ENCODE peak calls at places on chromosome 7, in six cellular contexts. F is heart right ventricle, O is A673, J is left lung, Y is HCT116, I is IMR-90. V is an unnamed sample.

GRCh38 chr7:156558198-156558597 is 82.4 kb upstream of the RNF32 start:
- DNase-seq in I (peak; percentile 81), O (no peak), F (no peak), Y (peak; percentile 19), J (no peak), V (no peak)

GRCh38 chr7:46755120-46756034 is 826.5 kb downstream of the TNS3 start:
- DNase-seq in F (no peak), O (peak; percentile 8), Y (no peak), J (no peak), I (no peak), V (no peak)

GRCh38 chr7:70696139-70696782 is 435.7 kb upstream of the GALNT17 start:
- DNase-seq in Y (no peak), F (no peak), I (peak; percentile 52), O (no peak), J (no peak), V (no peak)

GRCh38 chr7:114426824-114427223 is 12.2 kb downstream of the FOXP2 start:
- DNase-seq in F (no peak), J (no peak), Y (peak; percentile 7), I (peak; percentile 36), O (peak; percentile 19), V (no peak)

GRCh38 chr7:78616539-78616938 is 818.0 kb downstream of the PHTF2 start:
- DNase-seq in Y (no peak), F (no peak), J (no peak), O (no peak), I (no peak), V (no peak)

GRCh38 chr7:24549961-24550360 is 23.3 kb upstream of the PALS2 start:
- DNase-seq in Y (no peak), O (no peak), J (no peak), I (no peak), F (no peak), V (no peak)

GRCh38 chr7:150396426-150397375 is 17.6 kb downstream of the ZNF775 start:
- DNase-seq in Y (no peak), O (no peak), I (no peak), F (no peak), J (no peak), V (no peak)

GRCh38 chr7:82675396-82675795 is 231.8 kb upstream of the CACNA2D1 start:
- DNase-seq in F (no peak), O (no peak), Y (no peak), J (no peak), I (peak; percentile 39), V (no peak)

GRCh38 chr7:5491251-5492044 is 67.8 kb upstream of the TNRC18 start:
- DNase-seq in J (peak; percentile 83), O (no peak), Y (no peak), I (no peak), F (no peak), V (no peak)

GRCh38 chr7:80859272-80859970 is 59.4 kb downstream of the SEMA3C start:
- DNase-seq in F (no peak), O (no peak), Y (no peak), I (peak; percentile 48), J (no peak), V (no peak)

GRCh38 chr7:130554481-130554880 is 62.6 kb downstream of the MEST start:
- DNase-seq in F (no peak), O (no peak), Y (no peak), I (no peak), J (no peak), V (no peak)

GRCh38 chr7:139127648-139128047 is 18.1 kb upstream of the ZC3HAV1 start:
- DNase-seq in F (no peak), Y (no peak), J (no peak), O (no peak), I (peak; percentile 48), V (no peak)

GRCh38 chr7:81175291-81175942 is 256.6 kb upstream of the SEMA3C start:
- DNase-seq in I (no peak), F (no peak), J (no peak), Y (no peak), O (no peak), V (no peak)

GRCh38 chr7:29194594-29195417 is at the start of gene CHN2:
- DNase-seq in I (no peak), F (peak; percentile 62), J (peak; percentile 87), O (peak; percentile 83), Y (no peak), V (peak; percentile 82)

GRCh38 chr7:29197916-29198315 is 3.3 kb downstream of the CHN2 start:
- DNase-seq in F (no peak), Y (no peak), O (no peak), I (no peak), J (no peak), V (no peak)

GRCh38 chr7:29196191-29196590 is 1.6 kb downstream of the CHN2 start:
- DNase-seq in O (no peak), Y (no peak), J (no peak), I (no peak), F (no peak), V (no peak)

GRCh38 chr7:29194206-29194593 is 375 bp upstream of the CHN2 start:
- DNase-seq in I (no peak), O (peak; percentile 62), F (no peak), Y (no peak), J (peak; percentile 80), V (peak; percentile 57)

DNA sequence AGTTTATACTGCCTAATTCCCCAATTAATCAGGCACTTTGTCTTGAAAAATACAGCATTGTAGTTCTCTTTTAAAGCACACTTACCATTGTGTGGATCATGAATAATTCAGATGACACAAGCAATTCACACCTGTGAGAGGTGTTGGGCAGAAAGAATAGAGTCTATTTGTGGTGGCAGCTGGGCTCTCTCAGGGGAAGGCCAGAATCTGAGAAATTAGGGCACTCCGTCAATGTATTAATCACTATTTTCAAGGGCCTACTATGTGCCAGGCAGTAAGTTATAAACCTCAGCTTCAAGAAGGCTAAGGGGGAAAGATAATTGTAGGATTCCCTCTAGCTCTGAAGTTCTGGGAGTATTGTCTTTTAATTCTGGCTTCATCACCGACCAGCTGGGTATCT is 2.4 kb downstream of the CHN2 start:
- DNase-seq in O (no peak), Y (no peak), I (no peak), F (no peak), J (no peak), V (no peak)
- H3K4me3 ChIP-seq in O (peak overlapping the region; percentile 84), Y (no peak overlapping the region), I (no peak overlapping the region), F (no peak overlapping the region), J (no peak overlapping the region), V (peak overlapping the region; percentile 85)

GRCh38 chr7:98617960-98618418 is 904 bp downstream of the NPTX2 start:
- DNase-seq in I (no peak), Y (no peak), J (no peak), O (no peak), F (no peak), V (no peak)
- H3K27ac ChIP-seq in I (no peak overlapping the region), Y (no peak overlapping the region), J (no peak overlapping the region), O (no peak overlapping the region), F (no peak overlapping the region), V (no peak overlapping the region)

GRCh38 chr7:111092406-111093160 is 1.7 kb downstream of the LRRN3 start:
- DNase-seq in I (no peak), F (no peak), O (no peak), Y (no peak), J (no peak), V (no peak)
- H3K4me3 ChIP-seq in I (peak overlapping the region; percentile 39), F (peak overlapping the region; percentile 59), O (no peak overlapping the region), Y (no peak overlapping the region), J (peak overlapping the region; percentile 25), V (no peak overlapping the region)

GRCh38 chr7:56063882-56064625 is at the start of gene SUMF2:
- DNase-seq in J (peak; percentile 98), F (peak; percentile 93), O (peak; percentile 92), I (peak; percentile 83), Y (peak; percentile 78), V (peak; percentile 95)

GRCh38 chr7:56063500-56063881 is 595 bp upstream of the SUMF2 start:
- DNase-seq in I (no peak), J (no peak), O (no peak), F (no peak), Y (no peak), V (no peak)

GRCh38 chr7:56062382-56062781 is 1.7 kb upstream of the SUMF2 start:
- DNase-seq in Y (peak; percentile 57), F (no peak), O (peak; percentile 73), I (peak; percentile 89), J (no peak), V (peak; percentile 2)
- H3K27ac ChIP-seq in Y (peak overlapping the region; percentile 98), F (no peak overlapping the region), O (peak overlapping the region; percentile 63), I (no peak overlapping the region), J (peak overlapping the region; percentile 29), V (no peak overlapping the region)

GRCh38 chr7:93894426-93894825 is 3.9 kb upstream of the TFPI2 start:
- DNase-seq in F (no peak), I (no peak), O (no peak), Y (no peak), J (no peak), V (no peak)

GRCh38 chr7:93890464-93891068 is at the start of gene TFPI2:
- DNase-seq in Y (no peak), I (peak; percentile 83), F (peak; percentile 47), J (peak; percentile 81), O (peak; percentile 52), V (peak; percentile 54)

GRCh38 chr7:93894966-93895650 is 4.6 kb upstream of the TFPI2 start:
- DNase-seq in Y (no peak), F (no peak), J (no peak), O (no peak), I (no peak), V (no peak)

GRCh38 chr7:93889261-93889660 is 1.3 kb downstream of the TFPI2 start:
- DNase-seq in J (no peak), O (no peak), Y (no peak), I (peak; percentile 92), F (no peak), V (no peak)

DNA sequence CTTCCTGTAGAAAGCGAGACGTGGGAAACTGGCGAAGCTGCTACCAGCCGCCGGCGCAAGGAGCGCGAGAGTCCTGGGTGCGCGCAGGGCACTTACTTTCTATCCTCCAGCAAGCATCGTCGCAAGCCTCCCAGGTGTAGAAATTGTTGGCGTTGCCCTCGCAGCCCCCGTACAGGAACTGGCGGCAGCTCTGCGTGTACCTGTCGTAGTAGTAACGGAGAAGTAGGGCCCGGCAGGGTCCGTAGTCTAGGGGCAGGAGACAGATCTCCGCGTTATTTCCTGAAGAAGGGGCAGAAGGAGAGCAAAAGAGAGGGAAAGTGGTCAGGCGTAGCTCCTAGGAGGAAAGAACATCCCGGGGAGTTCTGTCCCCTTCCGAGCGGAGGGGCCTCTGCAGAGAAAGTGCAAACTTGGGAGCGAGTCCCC is 501 bp downstream of the TFPI2 start:
- DNase-seq in O (peak; percentile 69), J (peak; percentile 71), F (no peak), I (peak; percentile 63), Y (no peak), V (no peak)
- H3K4me3 ChIP-seq in O (peak overlapping the region; percentile 58), J (peak overlapping the region; percentile 46), F (peak overlapping the region; percentile 65), I (peak overlapping the region; percentile 69), Y (no peak overlapping the region), V (peak overlapping the region; percentile 43)

GRCh38 chr7:7967909-7968543 is 570 bp upstream of the GLCCI1 start:
- DNase-seq in J (no peak), O (no peak), I (no peak), Y (no peak), F (no peak), V (no peak)

GRCh38 chr7:7970113-7970619 is 1.6 kb downstream of the GLCCI1 start:
- DNase-seq in I (no peak), Y (no peak), F (no peak), O (peak; percentile 14), J (no peak), V (no peak)

GRCh38 chr7:7970620-7971307 is 2.2 kb downstream of the GLCCI1 start:
- DNase-seq in Y (no peak), J (no peak), I (peak; percentile 33), O (peak; percentile 2), F (no peak), V (no peak)

GRCh38 chr7:7968544-7969305 is at the start of gene GLCCI1:
- DNase-seq in I (peak; percentile 95), O (peak; percentile 98), J (peak; percentile 98), Y (peak; percentile 92), F (peak; percentile 98), V (peak; percentile 99)

GRCh38 chr7:7969306-7970112 is 913 bp downstream of the GLCCI1 start:
- DNase-seq in F (peak; percentile 26), O (peak; percentile 52), I (peak; percentile 40), J (peak; percentile 84), Y (no peak), V (peak; percentile 39)
- H3K27ac ChIP-seq in F (peak overlapping the region; percentile 95), O (peak overlapping the region; percentile 82), I (peak overlapping the region; percentile 73), J (peak overlapping the region; percentile 95), Y (peak overlapping the region; percentile 78), V (peak overlapping the region; percentile 99)